ENCODE peak calls at places on chromosomes 16 and 17, in nine cellular contexts. H is left colon; D is choroid plexus epithelial cell; B is LHCN-M2; G is HEK293T; C is effector memory CD4-positive, alpha-beta T cell; L is immature natural killer cell; J is type B pancreatic cell; A is D721Med. Z is an unnamed sample.

GRCh38 chr16:88628512-88628974 is 9.8 kb upstream of the IL17C start:
- DNase-seq in J (no peak), C (no peak), L (no peak), B (no peak), A (no peak), D (peak), H (no peak), G (peak), Z (peak)

GRCh38 chr16:22763655-22764054 is 50.3 kb upstream of the HS3ST2 start:
- DNase-seq in B (no peak), H (no peak), J (no peak), A (no peak), C (no peak), L (no peak), D (no peak), G (no peak), Z (peak)

GRCh38 chr16:27799866-27800265 is 249.9 kb downstream of the KATNIP start:
- DNase-seq in A (no peak), B (no peak), G (no peak), C (no peak), J (no peak), D (no peak), L (no peak), H (no peak), Z (no peak)

GRCh38 chr17:79325707-79326106 is 251.1 kb downstream of the ENGASE start:
- DNase-seq in G (peak), L (no peak), D (peak), B (peak), A (no peak), C (no peak), H (no peak), J (no peak), Z (peak)

GRCh38 chr17:77779711-77780539 is 178.6 kb upstream of the TNRC6C start:
- DNase-seq in B (no peak), A (no peak), C (no peak), H (no peak), D (no peak), J (no peak), L (no peak), G (no peak), Z (no peak)

GRCh38 chr16:67470314-67470713 is 10.6 kb downstream of the ATP6V0D1 start:
- DNase-seq in L (no peak), H (no peak), C (no peak), A (no peak), J (no peak), B (peak), G (no peak), D (no peak), Z (no peak)

GRCh38 chr16:67441289-67441753 is 10.4 kb downstream of the HSD11B2 start:
- DNase-seq in B (peak), G (no peak), A (no peak), L (no peak), C (no peak), H (peak), J (no peak), D (no peak), Z (no peak)

GRCh38 chr17:72931635-72932034 is 160.9 kb downstream of the SLC39A11 start:
- DNase-seq in H (no peak), B (no peak), J (no peak), D (no peak), G (no peak), A (no peak), C (no peak), L (no peak), Z (no peak)

GRCh38 chr17:69997332-69997731 is 77.7 kb upstream of the KCNJ16 start:
- DNase-seq in G (no peak), L (no peak), D (peak), H (no peak), C (no peak), J (no peak), A (no peak), B (peak), Z (no peak)

GRCh38 chr16:75591001-75591852 is 25.0 kb downstream of the GABARAPL2 start:
- DNase-seq in D (peak), A (no peak), L (no peak), G (peak), H (peak), B (no peak), C (no peak), J (no peak), Z (no peak)

GRCh38 chr17:4843451-4843850 is 10.3 kb downstream of the MINK1 start:
- DNase-seq in C (no peak), H (no peak), G (no peak), L (no peak), A (no peak), D (no peak), J (no peak), B (no peak), Z (no peak)

GRCh38 chr16:88846088-88846487 is 10.7 kb downstream of the GALNS start:
- DNase-seq in H (no peak), B (no peak), G (no peak), D (peak), A (no peak), C (no peak), J (no peak), L (no peak), Z (no peak)

GRCh38 chr17:75616521-75617122 is 16.6 kb upstream of the SMIM5 start:
- DNase-seq in C (no peak), J (no peak), G (no peak), B (no peak), D (no peak), L (no peak), H (no peak), A (no peak), Z (no peak)

GRCh38 chr16:80319181-80319580 is 221.6 kb upstream of the DYNLRB2 start:
- DNase-seq in G (peak), L (no peak), D (peak), C (no peak), H (no peak), A (no peak), B (peak), J (no peak), Z (no peak)

GRCh38 chr16:46629331-46629843 is 8.2 kb upstream of the SHCBP1 start:
- DNase-seq in G (peak), H (no peak), L (no peak), D (peak), A (no peak), J (no peak), C (no peak), B (peak), Z (no peak)

GRCh38 chr16:88681084-88681680 is 5.1 kb downstream of the SNAI3 start:
- DNase-seq in H (peak), L (peak), B (no peak), A (no peak), C (no peak), G (peak), J (no peak), D (no peak), Z (peak)

GRCh38 chr17:48614904-48615211 is 234 bp downstream of the HOXB8 start:
- DNase-seq in J (no peak), C (no peak), B (no peak), L (no peak), D (no peak), G (no peak), A (no peak), H (no peak), Z (no peak)

GRCh38 chr17:45197555-45198334 is 23.9 kb upstream of the FMNL1 start:
- DNase-seq in C (peak), J (peak), D (peak), B (peak), H (peak), A (no peak), L (peak), G (peak), Z (peak)

GRCh38 chr17:83151056-83151441 is 71.6 kb downstream of the METRNL start:
- DNase-seq in B (no peak), D (no peak), H (no peak), J (no peak), G (no peak), L (no peak), C (no peak), A (no peak), Z (no peak)

GRCh38 chr16:57297856-57298255 is 13.4 kb upstream of the PLLP start:
- DNase-seq in J (no peak), D (no peak), L (no peak), B (no peak), G (no peak), C (peak), A (no peak), H (peak), Z (peak)

GRCh38 chr17:79803997-79804855 is 7.3 kb upstream of the CBX8 start:
- DNase-seq in B (no peak), G (peak), H (peak), C (no peak), D (no peak), A (no peak), L (peak), J (no peak), Z (peak)

GRCh38 chr17:2395258-2396170 is 5.3 kb downstream of the MNT start:
- DNase-seq in H (peak), C (no peak), G (no peak), D (peak), A (no peak), B (no peak), J (no peak), L (no peak), Z (no peak)

GRCh38 chr17:76883744-76884525 is 15.7 kb downstream of the MGAT5B start:
- DNase-seq in J (no peak), G (no peak), A (no peak), C (no peak), B (no peak), L (no peak), H (no peak), D (no peak), Z (no peak)

GRCh38 chr16:29877266-29877961 is 14.4 kb upstream of the CDIPT start:
- DNase-seq in C (peak), J (no peak), G (peak), D (peak), L (peak), B (peak), H (no peak), A (no peak), Z (peak)

GRCh38 chr16:87086156-87086555 is 231.0 kb downstream of the C16orf95 start:
- DNase-seq in L (no peak), H (no peak), D (peak), C (no peak), B (no peak), A (no peak), G (no peak), J (peak), Z (no peak)

GRCh38 chr17:81808778-81809555 is 5.0 kb downstream of the GCGR start:
- DNase-seq in H (no peak), A (no peak), L (no peak), D (no peak), B (no peak), J (no peak), C (no peak), G (no peak), Z (no peak)

GRCh38 chr17:6241381-6241780 is 171.2 kb downstream of the WSCD1 start:
- DNase-seq in A (no peak), C (no peak), D (no peak), B (no peak), L (no peak), J (no peak), G (no peak), H (no peak), Z (no peak)

Z was measured in WTC11.